ENCODE peak calls at places on chromosomes 11 and 22, in five cellular contexts. Q is H9, L is mesenchymal stem cell, A is neuronal stem cell, X is H1. W is an unnamed sample.
A peak's percentile ranks its signal among the peaks of the same experiment; 100 is the strongest.

GRCh38 chr11:126080206-126080941 is 17.7 kb upstream of the CDON start:
- DNase-seq in Q (no peak), L (no peak), A (no peak), X (no peak), W (no peak)

GRCh38 chr22:30121988-30122387 is 41.7 kb downstream of the HORMAD2 start:
- DNase-seq in Q (no peak), L (no peak), A (no peak), X (no peak), W (no peak)

GRCh38 chr11:73465019-73465675 is 88.9 kb downstream of the RELT start:
- DNase-seq in Q (no peak), L (peak; percentile 34), A (no peak), X (no peak), W (peak; percentile 10)

GRCh38 chr11:134119094-134119493 is 50.2 kb downstream of the JAM3 start:
- DNase-seq in Q (no peak), L (peak; percentile 67), A (no peak), X (no peak), W (peak; percentile 62)

GRCh38 chr11:47186076-47186936 is at the start of gene PACSIN3:
- DNase-seq in Q (peak; percentile 58), L (peak; percentile 71), A (peak; percentile 40), X (no peak), W (peak; percentile 73)

GRCh38 chr11:77879218-77879617 is 58.3 kb downstream of the AAMDC start:
- DNase-seq in Q (no peak), L (peak; percentile 30), A (no peak), X (no peak), W (no peak)

GRCh38 chr11:131136476-131136875 is 220.2 kb upstream of the SNX19 start:
- DNase-seq in Q (no peak), L (no peak), A (no peak), X (no peak), W (no peak)

GRCh38 chr11:103091441-103091809 is 535 bp downstream of the DCUN1D5 start:
- DNase-seq in Q (peak; percentile 39), L (peak; percentile 64), A (no peak), X (no peak), W (peak; percentile 50)

GRCh38 chr11:130434521-130435223 is 6.3 kb upstream of the ADAMTS8 start:
- DNase-seq in Q (peak; percentile 78), L (peak; percentile 84), A (peak; percentile 83), X (no peak), W (peak; percentile 93)

GRCh38 chr22:39524089-39524752 is 3.9 kb downstream of the ATF4 start:
- DNase-seq in Q (no peak), L (peak; percentile 22), A (no peak), X (no peak), W (peak; percentile 21)

GRCh38 chr11:20093775-20094174 is 66.5 kb downstream of the DBX1 start:
- DNase-seq in Q (no peak), L (no peak), A (no peak), X (no peak), W (no peak)

GRCh38 chr11:78253797-78254196 is 65.1 kb downstream of the USP35 start:
- DNase-seq in Q (no peak), L (no peak), A (no peak), X (no peak), W (no peak)

GRCh38 chr11:35579557-35580396 is 38.5 kb upstream of the FJX1 start:
- DNase-seq in Q (no peak), L (peak; percentile 94), A (no peak), X (no peak), W (peak; percentile 55)

GRCh38 chr11:3132831-3133455 is 32.2 kb downstream of the OSBPL5 start:
- DNase-seq in Q (no peak), L (no peak), A (no peak), X (no peak), W (no peak)

GRCh38 chr11:64778223-64778472 is 194 bp downstream of the SF1 start:
- DNase-seq in Q (no peak), L (no peak), A (no peak), X (no peak), W (no peak)

GRCh38 chr22:17966403-17966717 is 58.0 kb downstream of the MICAL3 start:
- DNase-seq in Q (no peak), L (no peak), A (no peak), X (no peak), W (peak; percentile 50)

GRCh38 chr11:107590460-107591097 is 368 bp upstream of the ELMOD1 start:
- DNase-seq in Q (peak; percentile 36), L (peak; percentile 13), A (no peak), X (no peak), W (peak; percentile 37)

GRCh38 chr11:72758690-72759389 is 6.6 kb upstream of the ARAP1 start:
- DNase-seq in Q (no peak), L (peak; percentile 87), A (no peak), X (no peak), W (no peak)

GRCh38 chr22:40029189-40029890 is 34.6 kb downstream of the FAM83F start:
- DNase-seq in Q (no peak), L (no peak), A (no peak), X (no peak), W (no peak)

GRCh38 chr22:20750461-20751184 is 23.3 kb upstream of the SERPIND1 start:
- DNase-seq in Q (no peak), L (peak; percentile 91), A (no peak), X (no peak), W (peak; percentile 18)

GRCh38 chr11:113332638-113333329 is 18.4 kb downstream of the TTC12 start:
- DNase-seq in Q (no peak), L (no peak), A (no peak), X (no peak), W (no peak)

GRCh38 chr11:121762820-121763219 is 310.1 kb upstream of the SORL1-AS1 start:
- DNase-seq in Q (peak; percentile 43), L (no peak), A (no peak), X (no peak), W (no peak)

GRCh38 chr22:45485271-45485670 is 17.4 kb upstream of the FBLN1 start:
- DNase-seq in Q (no peak), L (peak; percentile 81), A (no peak), X (no peak), W (peak; percentile 92)

GRCh38 chr11:63906585-63906984 is 10.4 kb downstream of the RCOR2 start:
- DNase-seq in Q (no peak), L (no peak), A (no peak), X (no peak), W (no peak)

GRCh38 chr11:8289426-8290047 is 25.9 kb upstream of the LMO1 start:
- DNase-seq in Q (peak; percentile 17), L (no peak), A (peak; percentile 54), X (no peak), W (no peak)

GRCh38 chr11:126423154-126423553 is 67.7 kb downstream of the ST3GAL4 start:
- DNase-seq in Q (no peak), L (no peak), A (no peak), X (no peak), W (no peak)

GRCh38 chr11:12525466-12526055 is 148.2 kb downstream of the PARVA start:
- DNase-seq in Q (no peak), L (no peak), A (no peak), X (no peak), W (peak; percentile 78)

GRCh38 chr11:12526789-12527188 is 147.4 kb upstream of the TEAD1 start:
- DNase-seq in Q (no peak), L (peak; percentile 66), A (no peak), X (no peak), W (no peak)

GRCh38 chr11:12518606-12519385 is 141.4 kb downstream of the PARVA start:
- DNase-seq in Q (no peak), L (no peak), A (no peak), X (no peak), W (no peak)

GRCh38 chr11:12524865-12525264 is 147.5 kb downstream of the PARVA start:
- DNase-seq in Q (no peak), L (no peak), A (no peak), X (no peak), W (no peak)

DNA sequence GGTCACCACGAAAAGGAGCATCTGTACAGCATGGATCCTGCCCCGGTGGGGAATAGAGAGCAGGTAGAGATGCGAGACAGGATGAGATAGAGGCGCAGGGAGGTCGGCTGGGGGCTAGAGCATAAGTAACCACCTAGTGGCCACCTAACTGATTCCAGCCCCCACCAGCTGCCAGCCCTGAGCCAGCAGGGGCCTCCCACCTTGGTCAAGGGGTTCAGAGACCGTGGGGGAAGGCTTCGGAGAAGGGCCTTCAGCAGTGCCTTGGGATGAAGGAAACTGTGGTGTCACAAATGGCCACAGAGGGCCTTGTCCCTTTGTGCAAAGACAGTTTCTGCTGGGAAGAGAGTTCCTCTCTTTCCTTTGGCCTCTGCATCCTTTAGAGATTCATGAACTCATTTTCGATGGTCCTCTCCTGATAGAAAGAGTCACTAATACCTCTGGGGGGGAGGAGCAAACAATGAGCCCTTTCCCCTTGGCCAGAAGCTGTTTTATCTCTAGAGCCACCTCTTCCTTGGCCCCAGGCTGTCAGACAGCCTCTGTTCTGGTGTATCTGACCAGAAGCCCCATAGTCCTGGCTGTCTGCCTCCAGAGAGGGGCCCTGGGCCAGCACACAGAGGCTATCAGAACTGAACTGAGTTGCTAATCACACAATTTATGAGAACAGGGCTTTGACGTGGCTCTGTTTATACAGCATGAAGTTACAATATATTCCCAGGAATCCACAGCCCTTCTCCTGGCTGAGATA is 146.0 kb downstream of the PARVA start:
- DNase-seq in Q (no peak), L (no peak), A (no peak), X (no peak), W (no peak)
- H2BK12ac ChIP-seq in Q (no peak overlapping the region), L (no peak overlapping the region), A (no peak overlapping the region), X (no peak overlapping the region), W (peak overlapping the region; percentile 93)

GRCh38 chr22:24423519-24424000 is 3.8 kb upstream of the ADORA2A start:
- DNase-seq in Q (peak; percentile 68), L (no peak), A (peak; percentile 57), X (no peak), W (peak; percentile 68)
- H3K18ac ChIP-seq in Q (no peak overlapping the region), L (no peak overlapping the region), A (peak overlapping the region; percentile 89), X (no peak overlapping the region), W (no peak overlapping the region)

GRCh38 chr22:41256898-41257260 is 16.1 kb upstream of the CHADL start:
- DNase-seq in Q (no peak), L (peak; percentile 33), A (no peak), X (no peak), W (no peak)

GRCh38 chr22:41257696-41258095 is 17.0 kb upstream of the CHADL start:
- DNase-seq in Q (no peak), L (no peak), A (no peak), X (no peak), W (no peak)

GRCh38 chr22:41252365-41252764 is 11.6 kb upstream of the CHADL start:
- DNase-seq in Q (no peak), L (no peak), A (no peak), X (no peak), W (no peak)

GRCh38 chr22:41256254-41256897 is 15.6 kb upstream of the CHADL start:
- DNase-seq in Q (no peak), L (peak; percentile 89), A (no peak), X (no peak), W (peak; percentile 14)

DNA sequence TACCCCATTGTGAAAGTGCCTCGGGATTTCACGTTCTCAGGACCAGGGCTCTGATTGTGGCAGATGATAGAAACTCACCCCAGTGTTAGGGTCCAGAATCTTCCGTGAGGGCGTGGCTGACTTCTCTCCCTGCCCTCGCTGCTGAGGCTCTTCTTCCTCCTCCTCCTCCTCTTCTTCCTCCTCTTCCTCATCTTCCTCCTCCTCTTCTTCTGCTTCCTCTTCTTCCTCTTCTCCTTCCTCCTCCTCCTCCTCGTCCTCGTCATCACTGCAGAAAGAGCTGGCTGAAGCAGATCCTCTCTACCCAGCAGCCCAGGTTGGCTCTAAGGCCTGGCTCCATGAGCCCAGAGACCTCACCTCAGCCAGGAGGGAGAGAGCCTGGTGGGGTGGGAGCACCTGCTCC is 13.5 kb upstream of the CHADL start:
- DNase-seq in Q (no peak), L (no peak), A (no peak), X (no peak), W (no peak)
- H2BK12ac ChIP-seq in Q (no peak overlapping the region), L (no peak overlapping the region), A (no peak overlapping the region), X (no peak overlapping the region), W (no peak overlapping the region)

GRCh38 chr11:96151501-96151900 is 191.5 kb downstream of the MAML2 start:
- DNase-seq in Q (no peak), L (no peak), A (no peak), X (no peak), W (no peak)
- H3K18ac ChIP-seq in Q (no peak overlapping the region), L (peak overlapping the region; percentile 14), A (no peak overlapping the region), X (no peak overlapping the region), W (no peak overlapping the region)

W was measured in trophoblast cell.